ENCODE peak calls at places on chromosome X, in six cellular contexts. V is GM12892, A is K562, L is HepG2, H is H1, J is GM12878. X is an unnamed sample.

GRCh38 chrX:41779941-41780340 is 56.0 kb downstream of the GPR82 start:
- DNase-seq in L (no peak), A (no peak), V (no peak), H (no peak), J (no peak), X (no peak)

GRCh38 chrX:72304877-72305276 is 837 bp downstream of the CITED1 start:
- DNase-seq in J (no peak), L (no peak), H (no peak), V (no peak), A (no peak), X (no peak)

GRCh38 chrX:48958635-48959094 is 1.3 kb upstream of the OTUD5 start:
- DNase-seq in H (peak; percentile 48), V (no peak), L (peak; percentile 21), A (peak; percentile 35), J (no peak), X (no peak)

GRCh38 chrX:129600981-129601424 is 53.8 kb downstream of the APLN start:
- DNase-seq in H (no peak), A (peak; percentile 50), V (no peak), J (no peak), L (peak; percentile 4), X (no peak)

GRCh38 chrX:77788050-77788449 is 2.0 kb upstream of the ATRX start:
- DNase-seq in V (no peak), H (no peak), L (peak; percentile 86), A (peak; percentile 40), J (no peak), X (no peak)

GRCh38 chrX:54570332-54570731 is 40.3 kb downstream of the GNL3L start:
- DNase-seq in V (no peak), A (no peak), J (no peak), H (no peak), L (no peak), X (no peak)

GRCh38 chrX:10109695-10110094 is 47.1 kb upstream of the CLCN4 start:
- DNase-seq in V (no peak), H (no peak), J (no peak), A (no peak), L (no peak), X (no peak)

GRCh38 chrX:19889582-19890342 is 2.4 kb upstream of the SH3KBP1 start:
- DNase-seq in A (peak; percentile 79), L (peak; percentile 88), V (no peak), H (no peak), J (peak; percentile 84), X (peak; percentile 18)

GRCh38 chrX:98607739-98608138 is 1724.0 kb downstream of the RPA4 start:
- DNase-seq in A (no peak), V (no peak), H (no peak), L (no peak), J (no peak), X (no peak)

GRCh38 chrX:22674947-22675346 is 324.8 kb upstream of the DDX53 start:
- DNase-seq in A (no peak), H (no peak), J (no peak), L (no peak), V (no peak), X (no peak)

GRCh38 chrX:119009071-119009470 is 34.7 kb downstream of the LONRF3 start:
- DNase-seq in H (no peak), V (no peak), J (no peak), L (no peak), A (no peak), X (no peak)

GRCh38 chrX:100731441-100732281 is at the start of gene SYTL4:
- DNase-seq in A (peak; percentile 35), J (no peak), L (no peak), H (peak; percentile 53), V (peak; percentile 22), X (peak; percentile 12)

GRCh38 chrX:149060921-149061320 is 444.2 kb downstream of the IDS start:
- DNase-seq in A (no peak), J (no peak), H (no peak), L (no peak), V (no peak), X (no peak)

GRCh38 chrX:123504047-123504446 is 228.8 kb downstream of the THOC2 start:
- DNase-seq in J (no peak), A (no peak), V (no peak), L (no peak), H (no peak), X (no peak)

GRCh38 chrX:41381685-41382084 is 47.7 kb downstream of the DDX3X start:
- DNase-seq in L (peak; percentile 89), V (no peak), H (no peak), A (peak; percentile 52), J (no peak), X (no peak)

GRCh38 chrX:12771445-12772069 is 19.7 kb upstream of the PRPS2 start:
- DNase-seq in H (peak; percentile 66), J (peak; percentile 20), L (no peak), V (peak; percentile 37), A (peak; percentile 84), X (peak; percentile 20)

GRCh38 chrX:16488959-16489358 is 161.0 kb upstream of the S100G start:
- DNase-seq in J (no peak), V (no peak), A (no peak), L (no peak), H (no peak), X (no peak)

GRCh38 chrX:150573702-150574101 is 5.3 kb downstream of the MTM1 start:
- DNase-seq in J (no peak), V (no peak), A (no peak), L (no peak), H (no peak), X (no peak)

GRCh38 chrX:65688403-65688881 is 21.0 kb downstream of the MSN start:
- DNase-seq in A (no peak), H (no peak), L (no peak), V (peak; percentile 38), J (peak; percentile 74), X (peak; percentile 13)

GRCh38 chrX:17859609-17860178 is 1.4 kb downstream of the RAI2 start:
- DNase-seq in A (no peak), H (no peak), V (no peak), J (no peak), L (no peak), X (no peak)

GRCh38 chrX:132216806-132217202 is 2.4 kb downstream of the RAP2C start:
- DNase-seq in L (no peak), A (no peak), J (no peak), V (no peak), H (no peak), X (no peak)

GRCh38 chrX:72714471-72714916 is 388 bp upstream of the PHKA1 start:
- DNase-seq in L (peak; percentile 12), H (peak; percentile 52), J (no peak), V (no peak), A (peak; percentile 21), X (no peak)

GRCh38 chrX:95056901-95057300 is 1382.9 kb downstream of the FAM133A start:
- DNase-seq in L (no peak), A (peak; percentile 0), V (no peak), H (no peak), J (no peak), X (no peak)

GRCh38 chrX:137574102-137574783 is 8.3 kb downstream of the ZIC3 start:
- DNase-seq in V (no peak), A (no peak), L (no peak), J (no peak), H (peak; percentile 75), X (no peak)

GRCh38 chrX:139828830-139829229 is 104.0 kb downstream of the ATP11C start:
- DNase-seq in A (no peak), V (no peak), J (no peak), L (no peak), H (no peak), X (no peak)

GRCh38 chrX:141258080-141258479 is 15.8 kb upstream of the SPANXC start:
- DNase-seq in L (no peak), V (no peak), A (no peak), J (no peak), H (no peak), X (no peak)

GRCh38 chrX:3129256-3129655 is 88.0 kb downstream of the ARSF start:
- DNase-seq in A (no peak), H (no peak), L (no peak), V (no peak), J (no peak), X (no peak)

GRCh38 chrX:13194291-13195103 is 125.4 kb downstream of the ATXN3L start:
- DNase-seq in J (no peak), V (no peak), H (no peak), L (no peak), A (peak; percentile 4), X (no peak)

GRCh38 chrX:10979956-10980355 is 131.2 kb upstream of the HCCS start:
- DNase-seq in L (no peak), A (no peak), H (no peak), J (no peak), V (no peak), X (no peak)

GRCh38 chrX:70635669-70636068 is 191.0 kb downstream of the DLG3 start:
- DNase-seq in H (no peak), V (no peak), J (no peak), A (no peak), L (no peak), X (no peak)

GRCh38 chrX:64229145-64229544 is 1.3 kb downstream of the ASB12 start:
- DNase-seq in H (no peak), A (peak; percentile 10), L (no peak), J (no peak), V (no peak), X (no peak)

GRCh38 chrX:64230123-64230970 is at the start of gene ASB12:
- DNase-seq in A (no peak), V (no peak), H (peak; percentile 47), J (no peak), L (no peak), X (no peak)
- TF ChIP-seq POLR2A in A (no peak), V (no peak), H (no peak), J (no peak), L (no peak), X (no peak)

GRCh38 chrX:920234-920799 is 289.7 kb downstream of the SHOX start:
- DNase-seq in J (no peak), H (peak; percentile 22), V (no peak), L (no peak), A (no peak), X (no peak)
- TF ChIP-seq TAF1 in J (no peak), H (no peak), V (no peak), L (no peak), A (no peak), X (no peak)

DNA sequence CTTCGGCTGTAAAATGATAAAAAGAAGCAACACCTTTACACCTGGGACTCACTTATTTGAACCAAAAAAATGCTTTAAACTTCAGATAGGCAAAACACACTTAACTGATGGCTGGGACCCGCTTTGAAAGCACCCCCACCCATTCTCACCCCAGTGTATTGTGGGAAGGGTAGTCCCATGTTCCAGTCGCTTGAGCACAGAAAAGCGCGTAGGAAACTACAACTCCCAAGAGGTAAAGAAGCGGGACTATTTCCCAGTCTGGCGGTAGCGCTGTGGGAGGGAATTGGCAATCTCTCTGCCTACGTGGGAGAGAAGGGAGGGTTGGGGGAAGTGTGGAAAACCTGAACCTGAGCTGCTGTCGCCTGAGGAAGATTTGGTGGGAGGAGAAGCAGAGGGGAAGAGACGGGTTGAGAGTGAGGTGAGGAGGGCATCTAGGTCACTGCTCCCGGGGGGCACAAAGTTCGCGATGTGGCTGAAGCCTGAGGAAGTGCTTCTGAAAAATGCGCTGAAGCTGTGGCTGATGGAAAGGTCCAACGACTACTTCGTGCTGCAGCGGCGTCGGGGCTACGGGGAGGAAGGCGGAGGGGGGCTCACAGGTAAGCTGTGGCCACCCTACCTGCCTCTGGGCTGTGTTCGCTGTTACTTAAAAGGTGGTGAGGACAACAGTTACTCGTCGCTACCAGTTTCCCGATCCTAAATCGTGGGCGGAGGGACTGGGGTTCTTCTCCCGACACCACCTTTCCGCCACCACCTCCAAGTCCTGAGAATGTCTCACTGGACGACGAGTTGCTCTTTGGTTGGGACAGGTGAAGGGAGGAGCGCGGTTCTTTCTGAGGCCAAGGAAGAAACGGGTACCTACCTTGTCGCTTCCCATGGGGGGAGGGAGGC is at the start of gene TBC1D8B:
- DNase-seq in A (peak; percentile 56), J (peak; percentile 50), V (peak; percentile 6), L (peak; percentile 89), H (peak; percentile 55), X (no peak)
- TF ChIP-seq POLR2A in A (no peak), J (no peak), V (no peak), L (peak; percentile 59), H (peak; percentile 20), X (no peak)

GRCh38 chrX:152313529-152314302 is 137.4 kb downstream of the GABRA3 start:
- DNase-seq in L (no peak), A (peak; percentile 40), H (no peak), J (no peak), V (no peak), X (no peak)
- TF ChIP-seq TAF1 in L (no peak), A (no peak), H (no peak), J (no peak), V (no peak), X (no peak)